ENCODE peak calls at places on chromosomes 4 and X, in five cellular contexts. V is A549, E is GM23338, K is GM12878, J is HepG2. Y is an unnamed sample.

GRCh38 chrX:120514236-120514635 is 45.1 kb upstream of the LAMP2 start:
- DNase-seq in V (peak), E (peak), K (no peak), J (peak), Y (peak)

GRCh38 chr4:65007841-65008439 is 598.7 kb upstream of the TECRL start:
- DNase-seq in V (peak), E (peak), K (no peak), J (peak), Y (peak)

GRCh38 chr4:39635023-39635422 is 3.6 kb downstream of the SMIM14 start:
- DNase-seq in V (no peak), E (peak), K (no peak), J (no peak), Y (no peak)

GRCh38 chrX:48003367-48003757 is 427 bp downstream of the ZNF182 start:
- DNase-seq in V (no peak), E (no peak), K (no peak), J (no peak), Y (peak)

GRCh38 chr4:73603854-73604584 is 16.2 kb downstream of the RASSF6 start:
- DNase-seq in V (peak), E (no peak), K (no peak), J (no peak), Y (no peak)

GRCh38 chr4:94410678-94411206 is 41.0 kb upstream of the PDLIM5 start:
- DNase-seq in V (peak), E (no peak), K (no peak), J (peak), Y (peak)

GRCh38 chrX:19334945-19335626 is 8.6 kb upstream of the PDHA1 start:
- DNase-seq in V (peak), E (peak), K (peak), J (peak), Y (peak)

GRCh38 chr4:169271692-169272007 is 894 bp upstream of the SH3RF1 start:
- DNase-seq in V (no peak), E (no peak), K (no peak), J (no peak), Y (no peak)

GRCh38 chrX:56248492-56248891 is 16.3 kb downstream of the KLF8 start:
- DNase-seq in V (peak), E (peak), K (peak), J (peak), Y (peak)

GRCh38 chr4:156633846-156634245 is 337.8 kb downstream of the PDGFC start:
- DNase-seq in V (no peak), E (no peak), K (no peak), J (no peak), Y (no peak)

GRCh38 chr4:121778991-121779628 is 14.1 kb upstream of the SMIM43 start:
- DNase-seq in V (no peak), E (no peak), K (no peak), J (no peak), Y (no peak)

GRCh38 chrX:72084114-72084513 is 47.6 kb downstream of the RTL5 start:
- DNase-seq in V (no peak), E (no peak), K (no peak), J (no peak), Y (no peak)

GRCh38 chr4:80484707-80485106 is 149.2 kb downstream of the CFAP299 start:
- DNase-seq in V (no peak), E (no peak), K (no peak), J (no peak), Y (no peak)

GRCh38 chr4:6992728-6993655 is 50.2 kb upstream of the TADA2B start:
- DNase-seq in V (no peak), E (no peak), K (no peak), J (no peak), Y (no peak)

GRCh38 chr4:6989331-6989923 is 53.7 kb upstream of the TADA2B start:
- DNase-seq in V (no peak), E (no peak), K (no peak), J (no peak), Y (no peak)

GRCh38 chr4:6990661-6991060 is 52.5 kb upstream of the TADA2B start:
- DNase-seq in V (no peak), E (no peak), K (no peak), J (no peak), Y (no peak)

GRCh38 chr4:6991249-6991648 is 51.9 kb upstream of the TADA2B start:
- DNase-seq in V (no peak), E (no peak), K (no peak), J (no peak), Y (no peak)

GRCh38 chr4:6991771-6992557 is 51.2 kb upstream of the TADA2B start:
- DNase-seq in V (no peak), E (no peak), K (no peak), J (no peak), Y (no peak)
- TF ChIP-seq JUNB in V (no peak), E (no peak), K (no peak), J (no peak), Y (no peak)

GRCh38 chr4:162056947-162057346 is 106.9 kb downstream of the FSTL5 start:
- DNase-seq in V (no peak), E (peak), K (no peak), J (no peak), Y (no peak)
- TF ChIP-seq JUNB in V (no peak), E (no peak), K (no peak), J (no peak), Y (no peak)

DNA sequence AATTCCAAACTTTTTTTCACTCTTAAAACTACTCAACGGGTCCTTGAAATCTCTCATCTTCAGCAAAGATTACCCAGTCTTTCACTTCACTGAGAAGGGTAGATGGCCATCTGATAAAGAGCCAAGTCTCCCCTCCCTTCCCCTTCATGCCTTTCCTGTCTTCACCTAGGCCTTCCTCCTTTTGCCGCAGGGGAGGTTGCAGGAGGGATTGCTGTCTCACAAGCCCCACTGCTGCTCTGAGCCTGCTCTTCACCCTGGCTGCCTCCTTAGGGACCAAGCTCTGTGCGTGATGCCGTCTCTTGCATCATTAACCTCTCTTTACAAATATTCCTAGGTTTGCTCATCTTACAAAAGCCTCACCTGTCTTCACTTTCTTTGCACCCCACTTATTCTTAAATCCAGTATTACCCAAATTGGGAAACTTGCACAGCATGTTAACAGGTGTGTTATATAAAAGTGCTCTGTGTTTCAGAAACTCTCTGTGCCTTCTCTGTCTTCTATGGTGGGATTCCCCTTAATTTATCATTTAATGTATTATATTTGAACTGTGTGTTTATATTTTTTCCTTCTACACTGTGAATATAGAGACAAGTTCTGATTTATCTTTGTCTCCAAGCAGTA is 3.8 kb downstream of the ZFX start:
- DNase-seq in V (peak), E (peak), K (no peak), J (no peak), Y (peak)
- TF ChIP-seq JUNB in V (no peak), E (no peak), K (no peak), J (no peak), Y (no peak)

GRCh38 chrX:106177106-106177981 is 9.2 kb downstream of the PWWP3B start:
- DNase-seq in V (no peak), E (peak), K (no peak), J (no peak), Y (peak)
- TF ChIP-seq JUNB in V (no peak), E (no peak), K (no peak), J (no peak), Y (no peak)

GRCh38 chrX:10356979-10357378 is 200.2 kb downstream of the CLCN4 start:
- DNase-seq in V (no peak), E (no peak), K (no peak), J (no peak), Y (no peak)

GRCh38 chrX:10350221-10350620 is 193.4 kb downstream of the CLCN4 start:
- DNase-seq in V (no peak), E (no peak), K (no peak), J (no peak), Y (no peak)

GRCh38 chrX:10350991-10351390 is 194.2 kb downstream of the CLCN4 start:
- DNase-seq in V (no peak), E (no peak), K (no peak), J (no peak), Y (no peak)

DNA sequence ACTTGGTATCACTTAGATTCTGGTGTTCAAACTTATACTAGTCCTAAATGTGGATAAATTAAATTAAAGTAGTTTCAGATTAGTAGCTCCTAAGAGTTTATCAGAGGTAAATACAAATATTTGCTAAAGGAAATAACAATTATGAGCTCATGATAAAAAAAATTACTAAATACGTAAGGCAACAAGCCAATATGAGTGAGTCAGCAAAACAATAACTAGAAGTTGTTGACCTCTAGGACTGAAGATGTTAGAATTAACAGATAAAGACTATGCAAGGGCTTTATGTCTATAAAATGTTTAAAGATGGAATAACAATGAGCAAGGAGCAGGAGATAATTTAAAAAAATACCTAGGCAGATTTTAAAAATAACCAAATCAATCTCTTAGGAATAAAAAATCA is 195.8 kb downstream of the CLCN4 start:
- DNase-seq in V (no peak), E (no peak), K (no peak), J (no peak), Y (no peak)
- TF ChIP-seq JUNB in V (no peak), E (no peak), K (no peak), J (no peak), Y (no peak)

GRCh38 chr4:21134994-21135393 is 434.7 kb downstream of the PACRGL start:
- DNase-seq in V (peak), E (peak), K (no peak), J (no peak), Y (no peak)
- TF ChIP-seq JUNB in V (no peak), E (no peak), K (no peak), J (no peak), Y (no peak)

GRCh38 chr4:171956678-171957077 is 143.5 kb downstream of the GALNTL6 start:
- DNase-seq in V (peak), E (peak), K (no peak), J (peak), Y (no peak)

GRCh38 chr4:171954650-171955049 is 141.4 kb downstream of the GALNTL6 start:
- DNase-seq in V (peak), E (no peak), K (peak), J (no peak), Y (no peak)
- TF ChIP-seq JUNB in V (no peak), E (no peak), K (no peak), J (no peak), Y (no peak)

GRCh38 chrX:139924069-139924695 is 8.7 kb downstream of the ATP11C start:
- DNase-seq in V (no peak), E (no peak), K (no peak), J (no peak), Y (no peak)

GRCh38 chrX:139924696-139925094 is 8.2 kb downstream of the ATP11C start:
- DNase-seq in V (no peak), E (no peak), K (no peak), J (peak), Y (no peak)

GRCh38 chrX:139914421-139914820 is 18.4 kb downstream of the ATP11C start:
- DNase-seq in V (no peak), E (no peak), K (no peak), J (no peak), Y (no peak)

GRCh38 chrX:139920306-139920705 is 12.5 kb downstream of the ATP11C start:
- DNase-seq in V (no peak), E (no peak), K (no peak), J (no peak), Y (no peak)
- TF ChIP-seq JUNB in V (no peak), E (no peak), K (no peak), J (no peak), Y (no peak)

Y was measured in K562.